ENCODE peak calls at places on chromosomes 13 and 19, in five cellular contexts. M is CD8-positive, alpha-beta T cell; Q is activated CD8-positive, alpha-beta T cell treated with anti-CD3 and anti-CD28 coated beads for 36 hours; O is GM10248; F is coronary artery. C is an unnamed sample.

GRCh38 chr13:98372886-98373285 is 195.8 kb upstream of the RNF113B start:
- DNase-seq in M (no peak), F (no peak), Q (no peak), O (no peak), C (no peak)

GRCh38 chr19:17490411-17490810 is 20.1 kb downstream of the SLC27A1 start:
- DNase-seq in O (no peak), F (no peak), M (peak), Q (peak), C (no peak)

GRCh38 chr19:19627716-19628498 is at the start of gene LPAR2:
- DNase-seq in M (peak), F (no peak), Q (peak), O (peak), C (peak)

GRCh38 chr13:33817843-33818661 is at the start of gene RFC3:
- DNase-seq in O (peak), Q (peak), F (peak), M (peak), C (peak)

GRCh38 chr19:34985249-34986022 is 14.7 kb upstream of the GRAMD1A start:
- DNase-seq in Q (peak), F (no peak), O (no peak), M (peak), C (no peak)

GRCh38 chr19:45130888-45131615 is 29.7 kb downstream of the NKPD1 start:
- DNase-seq in M (no peak), F (no peak), O (no peak), Q (no peak), C (no peak)

GRCh38 chr19:10295305-10295846 is 5.6 kb downstream of the ICAM5 start:
- DNase-seq in O (peak), F (no peak), M (peak), Q (peak), C (no peak)

GRCh38 chr13:70896136-70896535 is 787.9 kb upstream of the KLHL1 start:
- DNase-seq in M (no peak), O (no peak), Q (no peak), F (no peak), C (no peak)

GRCh38 chr13:78607409-78608253 is 4.3 kb upstream of the POU4F1 start:
- DNase-seq in O (no peak), M (no peak), F (no peak), Q (no peak), C (no peak)

GRCh38 chr13:109576331-109576813 is 210.0 kb downstream of the IRS2 start:
- DNase-seq in Q (no peak), O (no peak), M (no peak), F (no peak), C (no peak)

GRCh38 chr19:55136399-55137102 is 12.5 kb downstream of the TNNT1 start:
- DNase-seq in M (no peak), F (no peak), Q (no peak), O (no peak), C (no peak)

GRCh38 chr13:97257800-97258799 is 36.0 kb downstream of the MBNL2 start:
- DNase-seq in F (peak), M (no peak), Q (peak), O (peak), C (no peak)

GRCh38 chr19:55158848-55159793 is 1.6 kb upstream of the TNNI3 start:
- DNase-seq in M (no peak), O (no peak), F (no peak), Q (peak), C (no peak)

DNA sequence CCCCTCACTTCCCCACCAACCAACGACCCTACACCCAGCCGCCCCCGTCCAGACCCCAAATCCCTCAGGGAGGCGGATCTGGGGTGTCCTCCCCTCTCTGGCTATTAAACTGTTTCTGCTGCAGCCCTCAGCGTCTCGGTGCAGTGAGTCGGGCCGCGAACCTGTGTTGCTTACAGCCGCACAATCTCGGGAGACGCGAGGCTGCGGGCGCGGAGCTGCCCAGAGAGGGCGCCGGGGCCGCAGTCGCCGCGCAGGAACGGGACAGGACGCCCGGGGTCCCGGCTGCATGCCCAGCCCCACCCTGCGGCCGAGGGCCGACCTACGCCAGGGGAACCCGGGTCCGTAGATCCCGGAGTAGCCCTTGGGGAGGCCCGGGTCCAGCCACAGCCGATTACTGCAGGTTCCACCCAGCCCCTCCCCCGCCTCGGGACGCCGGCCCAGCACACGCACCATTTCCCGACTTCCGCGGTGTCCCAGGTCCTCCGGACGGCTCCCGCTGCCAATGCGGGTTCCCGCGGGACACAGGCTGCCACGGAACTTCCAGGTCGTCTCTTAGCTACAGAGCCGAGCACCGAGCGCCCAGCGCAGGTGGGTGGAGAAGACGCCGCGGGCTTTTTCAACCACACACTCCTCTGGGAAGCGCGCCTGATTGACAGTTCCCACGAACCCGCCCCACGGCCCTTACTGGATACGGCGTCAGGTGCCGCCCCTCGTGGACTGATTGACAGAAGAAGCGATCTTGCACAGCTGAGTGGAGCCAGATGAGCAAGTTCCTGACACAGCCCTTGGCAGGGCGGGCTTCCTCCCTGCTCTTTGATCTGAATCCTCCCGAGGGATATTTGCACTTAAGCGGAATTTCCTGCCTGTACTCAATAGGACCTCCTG is at the start of gene ZNF799:
- DNase-seq in O (peak), Q (peak), F (peak), M (peak), C (peak)
- TF ChIP-seq CTCF in O (no peak), Q (no peak), F (no peak), M (no peak), C (peak)

GRCh38 chr19:1261863-1262686 is 7.1 kb upstream of the CIRBP start:
- DNase-seq in M (no peak), O (no peak), F (peak), Q (peak), C (no peak)
- TF ChIP-seq CTCF in M (no peak), O (no peak), F (no peak), Q (no peak), C (no peak)

GRCh38 chr19:7004313-7004931 is 16.8 kb downstream of the MBD3L2B start:
- DNase-seq in F (no peak), O (no peak), M (no peak), Q (no peak), C (no peak)
- TF ChIP-seq CTCF in F (no peak), O (peak), M (peak), Q (peak), C (peak)

GRCh38 chr13:100473087-100473486 is 115.5 kb downstream of the GGACT start:
- DNase-seq in O (no peak), M (no peak), F (no peak), Q (no peak), C (no peak)
- TF ChIP-seq CTCF in O (no peak), M (no peak), F (no peak), Q (no peak), C (peak)

GRCh38 chr19:49683814-49684250 is 5.6 kb upstream of the ADM5 start:
- DNase-seq in O (no peak), Q (no peak), F (peak), M (no peak), C (no peak)

GRCh38 chr19:49684983-49685553 is 4.3 kb upstream of the ADM5 start:
- DNase-seq in M (no peak), O (no peak), Q (no peak), F (no peak), C (no peak)

GRCh38 chr19:49685845-49686332 is 3.5 kb upstream of the ADM5 start:
- DNase-seq in F (no peak), Q (no peak), M (no peak), O (no peak), C (no peak)

GRCh38 chr19:49682274-49682673 is 5.2 kb downstream of the PRMT1 start:
- DNase-seq in Q (no peak), M (no peak), F (no peak), O (no peak), C (no peak)

GRCh38 chr19:49684251-49684982 is 5.0 kb upstream of the ADM5 start:
- DNase-seq in Q (peak), O (peak), M (no peak), F (no peak), C (no peak)
- TF ChIP-seq CTCF in Q (peak), O (peak), M (no peak), F (no peak), C (peak)

DNA sequence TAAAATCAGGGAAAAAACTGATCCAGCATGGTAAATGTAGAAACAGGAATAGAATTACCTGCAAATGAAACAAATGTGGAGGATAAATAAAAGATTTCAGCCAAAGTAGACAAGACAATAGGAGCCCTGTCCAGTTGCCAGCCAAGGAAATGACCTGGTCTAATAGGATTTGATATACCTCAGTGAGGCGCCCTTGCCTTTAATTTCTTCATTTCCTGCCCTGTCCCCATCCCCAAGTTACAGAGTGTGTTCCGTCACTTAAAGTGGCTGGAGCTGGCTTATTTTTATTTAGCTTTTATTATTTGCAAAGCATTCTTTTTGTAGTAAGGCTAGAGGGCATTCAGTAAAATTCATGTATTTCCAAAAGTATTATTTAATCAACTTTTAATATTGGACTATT is 1022.0 kb downstream of the EFNB2 start:
- DNase-seq in O (no peak), Q (no peak), F (no peak), M (no peak), C (no peak)
- TF ChIP-seq CTCF in O (no peak), Q (no peak), F (no peak), M (no peak), C (no peak)

DNA sequence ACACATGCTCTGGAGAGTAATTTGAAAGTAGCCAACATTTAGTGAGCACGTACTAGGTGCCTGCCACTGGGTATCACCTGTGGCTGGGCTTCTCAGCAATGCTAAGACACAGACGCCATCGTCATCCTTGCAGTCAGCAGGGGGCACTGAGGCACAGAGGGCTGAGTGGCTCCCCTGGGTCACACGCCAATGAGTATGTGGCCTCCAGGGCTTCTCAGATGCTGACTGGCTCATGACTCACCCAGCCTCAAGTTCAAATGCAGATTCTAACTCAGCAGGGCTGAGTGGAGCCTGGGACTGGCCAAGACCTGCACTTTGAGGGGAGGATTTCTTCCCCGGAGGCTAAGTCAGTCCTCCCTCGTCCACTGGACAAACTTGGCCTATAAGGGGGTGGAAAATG is 115.1 kb upstream of the CACNA1A start:
- DNase-seq in M (no peak), Q (peak), O (no peak), F (no peak), C (no peak)
- TF ChIP-seq CTCF in M (no peak), Q (no peak), O (no peak), F (no peak), C (no peak)

GRCh38 chr19:31253816-31254551 is 95.3 kb downstream of the TSHZ3 start:
- DNase-seq in M (no peak), Q (no peak), O (no peak), F (no peak), C (no peak)

GRCh38 chr19:31252476-31252875 is 96.8 kb downstream of the TSHZ3 start:
- DNase-seq in F (no peak), M (no peak), Q (no peak), O (no peak), C (no peak)

GRCh38 chr19:31254611-31255010 is 94.6 kb downstream of the TSHZ3 start:
- DNase-seq in M (no peak), Q (no peak), F (no peak), O (no peak), C (no peak)

DNA sequence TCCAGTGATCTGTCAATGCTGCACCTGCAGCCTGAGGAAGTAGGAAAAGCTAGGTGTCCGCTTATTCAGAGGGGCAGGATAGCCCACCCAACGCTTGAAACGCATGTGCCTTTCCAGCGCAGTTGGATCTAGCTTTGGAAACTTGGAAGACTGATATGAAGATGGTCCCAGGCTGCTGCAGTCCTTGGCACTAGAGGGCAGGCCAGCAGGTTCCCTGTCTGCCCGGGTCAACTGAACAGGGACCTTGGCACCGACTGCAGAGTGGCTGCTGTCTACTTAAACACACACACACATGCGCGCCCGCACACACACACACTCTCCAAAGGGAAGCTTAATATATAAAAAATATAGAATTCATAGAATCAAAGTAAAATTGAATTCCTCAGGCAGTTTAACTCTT is 100.0 kb downstream of the TSHZ3 start:
- DNase-seq in F (no peak), M (no peak), O (no peak), Q (no peak), C (no peak)
- TF ChIP-seq CTCF in F (no peak), M (no peak), O (no peak), Q (no peak), C (no peak)

GRCh38 chr13:112185466-112185865 is 118.5 kb downstream of the SOX1 start:
- DNase-seq in O (no peak), F (peak), Q (no peak), M (no peak), C (no peak)

GRCh38 chr13:112188298-112188610 is 121.3 kb downstream of the SOX1 start:
- DNase-seq in F (peak), M (no peak), O (no peak), Q (no peak), C (no peak)

GRCh38 chr13:112186091-112186490 is 119.1 kb downstream of the SOX1 start:
- DNase-seq in M (no peak), F (peak), Q (no peak), O (no peak), C (no peak)

GRCh38 chr13:112184851-112185371 is 118.0 kb downstream of the SOX1 start:
- DNase-seq in M (no peak), Q (no peak), O (no peak), F (peak), C (no peak)

GRCh38 chr13:112187527-112188297 is 120.8 kb downstream of the SOX1 start:
- DNase-seq in F (no peak), O (no peak), Q (no peak), M (no peak), C (no peak)
- TF ChIP-seq CTCF in F (no peak), O (no peak), Q (no peak), M (no peak), C (peak)

DNA sequence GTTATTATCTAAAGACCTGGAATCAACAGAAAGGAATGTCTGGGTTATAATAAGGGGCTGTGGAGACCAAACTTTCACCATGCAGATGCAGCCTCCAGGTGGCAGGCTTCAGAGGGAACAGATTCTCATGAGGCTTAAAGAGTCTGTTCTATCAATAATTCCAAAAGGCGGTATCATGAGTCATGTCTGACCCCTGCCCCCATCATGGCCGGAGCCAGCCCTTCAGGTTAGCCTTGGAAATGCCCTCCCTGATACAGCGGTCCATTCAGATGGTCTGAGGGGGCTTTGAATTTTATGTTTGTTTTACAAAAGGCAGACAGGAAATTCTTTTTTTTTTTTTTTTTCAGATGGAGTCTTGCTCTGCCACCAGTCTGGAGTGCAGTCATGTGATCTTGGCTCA is 21.7 kb upstream of the LAMP1 start:
- DNase-seq in Q (peak), O (no peak), F (no peak), M (peak), C (peak)
- TF ChIP-seq CTCF in Q (peak), O (peak), F (peak), M (peak), C (peak)